ENCODE peak calls at places on chromosome 15, in eight cellular contexts. One of them, this sample, is unnamed.

GRCh38 chr15:55695432-55695831 is 47.5 kb downstream of the PRTG start:
- DNase-seq in lung microvascular endothelial cell: no peak
- DNase-seq in activated naive CD4-positive, alpha-beta T cell treated with anti-CD3 and anti-CD28 coated beads, Interleukin-2, amount 10 ng/mL, durations not matched to agents 7 days and 5 days: no peak
- DNase-seq in fibroblast of lung: no peak
- DNase-seq in MCF 10A: no peak
- DNase-seq in putamen: no peak
- DNase-seq in astrocyte of the spinal cord: no peak
- DNase-seq in CD8-positive, alpha-beta T cell: no peak
- DNase-seq in this sample: no peak

GRCh38 chr15:99721104-99721778 is 12.0 kb downstream of the LYSMD4 start:
- DNase-seq in lung microvascular endothelial cell: no peak
- DNase-seq in activated naive CD4-positive, alpha-beta T cell treated with anti-CD3 and anti-CD28 coated beads, Interleukin-2, amount 10 ng/mL, durations not matched to agents 7 days and 5 days: peak; percentile 25
- DNase-seq in fibroblast of lung: no peak
- DNase-seq in MCF 10A: no peak
- DNase-seq in putamen: no peak
- DNase-seq in astrocyte of the spinal cord: no peak
- DNase-seq in CD8-positive, alpha-beta T cell: no peak
- DNase-seq in this sample: no peak

GRCh38 chr15:69730281-69731235 is 277.9 kb downstream of the RPLP1 start:
- DNase-seq in lung microvascular endothelial cell: peak; percentile 52
- DNase-seq in activated naive CD4-positive, alpha-beta T cell treated with anti-CD3 and anti-CD28 coated beads, Interleukin-2, amount 10 ng/mL, durations not matched to agents 7 days and 5 days: no peak
- DNase-seq in fibroblast of lung: no peak
- DNase-seq in MCF 10A: no peak
- DNase-seq in putamen: no peak
- DNase-seq in astrocyte of the spinal cord: no peak
- DNase-seq in CD8-positive, alpha-beta T cell: no peak
- DNase-seq in this sample: no peak

GRCh38 chr15:66564136-66565041 is 1.4 kb downstream of the LCTL start:
- DNase-seq in lung microvascular endothelial cell: no peak
- DNase-seq in activated naive CD4-positive, alpha-beta T cell treated with anti-CD3 and anti-CD28 coated beads, Interleukin-2, amount 10 ng/mL, durations not matched to agents 7 days and 5 days: no peak
- DNase-seq in fibroblast of lung: no peak
- DNase-seq in MCF 10A: no peak
- DNase-seq in putamen: no peak
- DNase-seq in astrocyte of the spinal cord: no peak
- DNase-seq in CD8-positive, alpha-beta T cell: no peak
- DNase-seq in this sample: no peak

GRCh38 chr15:99207672-99208071 is 41.7 kb downstream of the TTC23 start:
- DNase-seq in lung microvascular endothelial cell: no peak
- DNase-seq in activated naive CD4-positive, alpha-beta T cell treated with anti-CD3 and anti-CD28 coated beads, Interleukin-2, amount 10 ng/mL, durations not matched to agents 7 days and 5 days: no peak
- DNase-seq in fibroblast of lung: no peak
- DNase-seq in MCF 10A: no peak
- DNase-seq in putamen: no peak
- DNase-seq in astrocyte of the spinal cord: no peak
- DNase-seq in CD8-positive, alpha-beta T cell: no peak
- DNase-seq in this sample: no peak

GRCh38 chr15:84715442-84716035 is 400 bp downstream of the SEC11A start:
- DNase-seq in lung microvascular endothelial cell: peak; percentile 52
- DNase-seq in activated naive CD4-positive, alpha-beta T cell treated with anti-CD3 and anti-CD28 coated beads, Interleukin-2, amount 10 ng/mL, durations not matched to agents 7 days and 5 days: peak; percentile 59
- DNase-seq in fibroblast of lung: peak; percentile 30
- DNase-seq in MCF 10A: peak; percentile 51
- DNase-seq in putamen: no peak
- DNase-seq in astrocyte of the spinal cord: peak; percentile 43
- DNase-seq in CD8-positive, alpha-beta T cell: no peak
- DNase-seq in this sample: no peak

GRCh38 chr15:43133429-43134156 is at the start of gene TMEM62:
- DNase-seq in lung microvascular endothelial cell: peak; percentile 66
- DNase-seq in activated naive CD4-positive, alpha-beta T cell treated with anti-CD3 and anti-CD28 coated beads, Interleukin-2, amount 10 ng/mL, durations not matched to agents 7 days and 5 days: peak; percentile 83
- DNase-seq in fibroblast of lung: peak; percentile 48
- DNase-seq in MCF 10A: peak; percentile 87
- DNase-seq in putamen: peak; percentile 59
- DNase-seq in astrocyte of the spinal cord: peak; percentile 57
- DNase-seq in CD8-positive, alpha-beta T cell: peak; percentile 73
- DNase-seq in this sample: peak; percentile 1

GRCh38 chr15:25347707-25348106 is 91.1 kb downstream of the UBE3A start:
- DNase-seq in lung microvascular endothelial cell: no peak
- DNase-seq in activated naive CD4-positive, alpha-beta T cell treated with anti-CD3 and anti-CD28 coated beads, Interleukin-2, amount 10 ng/mL, durations not matched to agents 7 days and 5 days: no peak
- DNase-seq in fibroblast of lung: no peak
- DNase-seq in MCF 10A: no peak
- DNase-seq in putamen: no peak
- DNase-seq in astrocyte of the spinal cord: no peak
- DNase-seq in CD8-positive, alpha-beta T cell: no peak
- DNase-seq in this sample: no peak

GRCh38 chr15:56205061-56205876 is 38.4 kb downstream of the RFX7 start:
- DNase-seq in lung microvascular endothelial cell: peak; percentile 60
- DNase-seq in activated naive CD4-positive, alpha-beta T cell treated with anti-CD3 and anti-CD28 coated beads, Interleukin-2, amount 10 ng/mL, durations not matched to agents 7 days and 5 days: no peak
- DNase-seq in fibroblast of lung: peak; percentile 36
- DNase-seq in MCF 10A: peak; percentile 47
- DNase-seq in putamen: no peak
- DNase-seq in astrocyte of the spinal cord: peak; percentile 50
- DNase-seq in CD8-positive, alpha-beta T cell: no peak
- DNase-seq in this sample: peak; percentile 4

GRCh38 chr15:63013052-63013808 is 29.3 kb upstream of the TPM1 start:
- DNase-seq in lung microvascular endothelial cell: peak; percentile 82
- DNase-seq in activated naive CD4-positive, alpha-beta T cell treated with anti-CD3 and anti-CD28 coated beads, Interleukin-2, amount 10 ng/mL, durations not matched to agents 7 days and 5 days: no peak
- DNase-seq in fibroblast of lung: peak; percentile 90
- DNase-seq in MCF 10A: peak; percentile 90
- DNase-seq in putamen: no peak
- DNase-seq in astrocyte of the spinal cord: peak; percentile 89
- DNase-seq in CD8-positive, alpha-beta T cell: no peak
- DNase-seq in this sample: no peak

GRCh38 chr15:56749982-56750381 is 16.7 kb upstream of the ZNF280D start:
- DNase-seq in lung microvascular endothelial cell: no peak
- DNase-seq in activated naive CD4-positive, alpha-beta T cell treated with anti-CD3 and anti-CD28 coated beads, Interleukin-2, amount 10 ng/mL, durations not matched to agents 7 days and 5 days: no peak
- DNase-seq in fibroblast of lung: peak; percentile 66
- DNase-seq in MCF 10A: peak; percentile 21
- DNase-seq in putamen: no peak
- DNase-seq in astrocyte of the spinal cord: no peak
- DNase-seq in CD8-positive, alpha-beta T cell: no peak
- DNase-seq in this sample: peak; percentile 72

GRCh38 chr15:26679927-26680326 is 92.9 kb downstream of the GABRB3 start:
- DNase-seq in lung microvascular endothelial cell: no peak
- DNase-seq in activated naive CD4-positive, alpha-beta T cell treated with anti-CD3 and anti-CD28 coated beads, Interleukin-2, amount 10 ng/mL, durations not matched to agents 7 days and 5 days: no peak
- DNase-seq in fibroblast of lung: no peak
- DNase-seq in MCF 10A: no peak
- DNase-seq in putamen: no peak
- DNase-seq in astrocyte of the spinal cord: no peak
- DNase-seq in CD8-positive, alpha-beta T cell: no peak
- DNase-seq in this sample: no peak

GRCh38 chr15:68318008-68318835 is 40.7 kb downstream of the FEM1B start:
- DNase-seq in lung microvascular endothelial cell: no peak
- DNase-seq in activated naive CD4-positive, alpha-beta T cell treated with anti-CD3 and anti-CD28 coated beads, Interleukin-2, amount 10 ng/mL, durations not matched to agents 7 days and 5 days: peak; percentile 14
- DNase-seq in fibroblast of lung: no peak
- DNase-seq in MCF 10A: no peak
- DNase-seq in putamen: no peak
- DNase-seq in astrocyte of the spinal cord: no peak
- DNase-seq in CD8-positive, alpha-beta T cell: no peak
- DNase-seq in this sample: no peak

GRCh38 chr15:58189148-58189811 is 51.1 kb downstream of the AQP9 start:
- DNase-seq in lung microvascular endothelial cell: no peak
- DNase-seq in activated naive CD4-positive, alpha-beta T cell treated with anti-CD3 and anti-CD28 coated beads, Interleukin-2, amount 10 ng/mL, durations not matched to agents 7 days and 5 days: no peak
- DNase-seq in fibroblast of lung: no peak
- DNase-seq in MCF 10A: no peak
- DNase-seq in putamen: no peak
- DNase-seq in astrocyte of the spinal cord: no peak
- DNase-seq in CD8-positive, alpha-beta T cell: no peak
- DNase-seq in this sample: no peak

GRCh38 chr15:70810916-70811578 is 42.9 kb downstream of the LARP6 start:
- DNase-seq in lung microvascular endothelial cell: peak; percentile 53
- DNase-seq in activated naive CD4-positive, alpha-beta T cell treated with anti-CD3 and anti-CD28 coated beads, Interleukin-2, amount 10 ng/mL, durations not matched to agents 7 days and 5 days: no peak
- DNase-seq in fibroblast of lung: no peak
- DNase-seq in MCF 10A: no peak
- DNase-seq in putamen: no peak
- DNase-seq in astrocyte of the spinal cord: no peak
- DNase-seq in CD8-positive, alpha-beta T cell: no peak
- DNase-seq in this sample: no peak

GRCh38 chr15:45777781-45778180 is 143.0 kb downstream of the SQOR start:
- DNase-seq in lung microvascular endothelial cell: no peak
- DNase-seq in activated naive CD4-positive, alpha-beta T cell treated with anti-CD3 and anti-CD28 coated beads, Interleukin-2, amount 10 ng/mL, durations not matched to agents 7 days and 5 days: no peak
- DNase-seq in fibroblast of lung: no peak
- DNase-seq in MCF 10A: no peak
- DNase-seq in putamen: no peak
- DNase-seq in astrocyte of the spinal cord: no peak
- DNase-seq in CD8-positive, alpha-beta T cell: no peak
- DNase-seq in this sample: no peak

GRCh38 chr15:76391847-76392246 is 55.3 kb downstream of the ISL2 start:
- DNase-seq in lung microvascular endothelial cell: no peak
- DNase-seq in activated naive CD4-positive, alpha-beta T cell treated with anti-CD3 and anti-CD28 coated beads, Interleukin-2, amount 10 ng/mL, durations not matched to agents 7 days and 5 days: no peak
- DNase-seq in fibroblast of lung: no peak
- DNase-seq in MCF 10A: no peak
- DNase-seq in putamen: no peak
- DNase-seq in astrocyte of the spinal cord: no peak
- DNase-seq in CD8-positive, alpha-beta T cell: no peak
- DNase-seq in this sample: no peak

GRCh38 chr15:70099966-70100494 is 2.3 kb upstream of the TLE3 start:
- DNase-seq in lung microvascular endothelial cell: peak; percentile 22
- DNase-seq in activated naive CD4-positive, alpha-beta T cell treated with anti-CD3 and anti-CD28 coated beads, Interleukin-2, amount 10 ng/mL, durations not matched to agents 7 days and 5 days: peak; percentile 47
- DNase-seq in fibroblast of lung: no peak
- DNase-seq in MCF 10A: no peak
- DNase-seq in putamen: no peak
- DNase-seq in astrocyte of the spinal cord: no peak
- DNase-seq in CD8-positive, alpha-beta T cell: no peak
- DNase-seq in this sample: no peak

This sample was measured in AG09309.